ENCODE peak calls at places on chromosomes 1 and 21, in five cellular contexts. M is A549, A is K562, O is HepG2, H is GM12878. X is an unnamed sample.

GRCh38 chr1:92441316-92442311 is 45.1 kb downstream of the GFI1 start:
- DNase-seq in M (peak), A (peak), O (peak), H (no peak), X (peak)

GRCh38 chr1:236753554-236753953 is 41.5 kb upstream of the MTR start:
- DNase-seq in M (peak), A (peak), O (peak), H (no peak), X (peak)

GRCh38 chr1:118360817-118361216 is 175.8 kb upstream of the SPAG17 start:
- DNase-seq in M (no peak), A (no peak), O (no peak), H (no peak), X (no peak)

GRCh38 chr21:16455526-16455925 is 725.7 kb downstream of the USP25 start:
- DNase-seq in M (no peak), A (no peak), O (no peak), H (no peak), X (no peak)

GRCh38 chr1:186626533-186626932 is 53.7 kb downstream of the PTGS2 start:
- DNase-seq in M (no peak), A (no peak), O (no peak), H (no peak), X (no peak)

GRCh38 chr1:9985001-9985400 is 12.0 kb upstream of the RBP7 start:
- DNase-seq in M (no peak), A (no peak), O (no peak), H (no peak), X (no peak)

GRCh38 chr1:214282696-214283225 is 1.8 kb downstream of the SMYD2 start:
- DNase-seq in M (no peak), A (peak), O (no peak), H (no peak), X (no peak)

GRCh38 chr1:11279630-11280029 is 6.6 kb downstream of the UBIAD1 start:
- DNase-seq in M (no peak), A (peak), O (no peak), H (no peak), X (no peak)

GRCh38 chr21:43364851-43365424 is 62.0 kb downstream of the SIK1 start:
- DNase-seq in M (no peak), A (no peak), O (peak), H (no peak), X (no peak)

GRCh38 chr1:213985181-213986019 is 2.4 kb upstream of the PROX1 start:
- DNase-seq in M (no peak), A (no peak), O (no peak), H (no peak), X (no peak)

GRCh38 chr1:8580566-8580965 is 236.9 kb downstream of the RERE start:
- DNase-seq in M (no peak), A (no peak), O (no peak), H (no peak), X (no peak)

GRCh38 chr1:42835422-42835821 is 11.0 kb upstream of the ZNF691 start:
- DNase-seq in M (no peak), A (no peak), O (no peak), H (no peak), X (no peak)

GRCh38 chr1:224503161-224504118 is 68.8 kb upstream of the WDR26 start:
- DNase-seq in M (peak), A (peak), O (peak), H (peak), X (no peak)

GRCh38 chr1:54221113-54221834 is 21.3 kb downstream of the MRPL37 start:
- DNase-seq in M (no peak), A (no peak), O (no peak), H (no peak), X (no peak)

GRCh38 chr1:16208270-16208987 is 4.0 kb downstream of the ARHGEF19 start:
- DNase-seq in M (peak), A (peak), O (no peak), H (no peak), X (no peak)

GRCh38 chr1:225691861-225692516 is 39.1 kb upstream of the ENAH start:
- DNase-seq in M (no peak), A (no peak), O (no peak), H (no peak), X (no peak)

GRCh38 chr1:190754769-190755168 is 277.1 kb upstream of the BRINP3 start:
- DNase-seq in M (peak), A (peak), O (peak), H (no peak), X (no peak)

GRCh38 chr1:46489638-46490602 is at the start of gene DMBX1:
- DNase-seq in M (peak), A (peak), O (no peak), H (no peak), X (no peak)

GRCh38 chr21:39136711-39137110 is 46.5 kb downstream of the PSMG1 start:
- DNase-seq in M (no peak), A (no peak), O (no peak), H (no peak), X (no peak)

GRCh38 chr1:107936498-107937481 is 28.2 kb downstream of the VAV3 start:
- DNase-seq in M (no peak), A (no peak), O (no peak), H (no peak), X (peak)

GRCh38 chr1:152917794-152918193 is 9.4 kb downstream of the IVL start:
- DNase-seq in M (no peak), A (peak), O (peak), H (no peak), X (no peak)

GRCh38 chr1:186948542-186948941 is 119.8 kb downstream of the PLA2G4A start:
- DNase-seq in M (no peak), A (no peak), O (no peak), H (no peak), X (no peak)

GRCh38 chr21:32587112-32587511 is 1.8 kb upstream of the TCP10L start:
- DNase-seq in M (no peak), A (peak), O (no peak), H (no peak), X (no peak)

GRCh38 chr1:208654241-208654640 is 410.1 kb upstream of the PLXNA2 start:
- DNase-seq in M (peak), A (peak), O (peak), H (no peak), X (no peak)

GRCh38 chr1:115117303-115117702 is 28.0 kb upstream of the TSPAN2 start:
- DNase-seq in M (no peak), A (no peak), O (no peak), H (no peak), X (no peak)

GRCh38 chr1:183837062-183837461 is 32.1 kb downstream of the RGL1 start:
- DNase-seq in M (no peak), A (no peak), O (no peak), H (no peak), X (no peak)

GRCh38 chr1:20284046-20284445 is 6.6 kb upstream of the VWA5B1 start:
- DNase-seq in M (no peak), A (no peak), O (no peak), H (no peak), X (no peak)

GRCh38 chr1:115838805-115839705 is 1.9 kb downstream of the NHLH2 start:
- DNase-seq in M (no peak), A (no peak), O (no peak), H (no peak), X (peak)

GRCh38 chr1:13788795-13789194 is 88.8 kb downstream of the PRDM2 start:
- DNase-seq in M (no peak), A (no peak), O (no peak), H (no peak), X (no peak)

GRCh38 chr1:112998592-112999235 is 42.7 kb upstream of the SLC16A1 start:
- DNase-seq in M (no peak), A (peak), O (peak), H (no peak), X (no peak)

DNA sequence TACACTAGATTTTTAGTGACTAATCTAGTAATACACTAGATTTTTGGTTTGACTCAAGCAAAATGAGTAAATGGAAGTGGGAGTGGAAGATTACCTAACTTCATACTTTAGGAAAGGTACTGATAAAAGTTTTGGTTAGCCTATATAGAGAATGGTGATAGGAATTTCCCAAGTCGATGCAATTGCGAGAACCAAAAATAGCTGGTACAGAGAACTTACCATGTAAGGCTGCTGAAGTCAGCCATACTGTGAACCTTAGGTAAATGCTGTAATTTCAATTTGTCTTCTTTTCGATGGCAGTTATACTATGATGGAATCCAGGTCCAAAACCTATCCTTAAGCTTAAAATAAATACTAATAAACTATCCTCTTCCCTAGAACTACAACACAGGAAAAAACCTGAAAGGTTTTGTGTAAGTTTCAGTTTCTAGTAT is 4.6 kb downstream of the PNRC2 start:
- DNase-seq in M (no peak), A (no peak), O (no peak), H (no peak), X (no peak)
- TF ChIP-seq HDAC2 in M (no peak), A (no peak), O (no peak), H (no peak), X (no peak)

DNA sequence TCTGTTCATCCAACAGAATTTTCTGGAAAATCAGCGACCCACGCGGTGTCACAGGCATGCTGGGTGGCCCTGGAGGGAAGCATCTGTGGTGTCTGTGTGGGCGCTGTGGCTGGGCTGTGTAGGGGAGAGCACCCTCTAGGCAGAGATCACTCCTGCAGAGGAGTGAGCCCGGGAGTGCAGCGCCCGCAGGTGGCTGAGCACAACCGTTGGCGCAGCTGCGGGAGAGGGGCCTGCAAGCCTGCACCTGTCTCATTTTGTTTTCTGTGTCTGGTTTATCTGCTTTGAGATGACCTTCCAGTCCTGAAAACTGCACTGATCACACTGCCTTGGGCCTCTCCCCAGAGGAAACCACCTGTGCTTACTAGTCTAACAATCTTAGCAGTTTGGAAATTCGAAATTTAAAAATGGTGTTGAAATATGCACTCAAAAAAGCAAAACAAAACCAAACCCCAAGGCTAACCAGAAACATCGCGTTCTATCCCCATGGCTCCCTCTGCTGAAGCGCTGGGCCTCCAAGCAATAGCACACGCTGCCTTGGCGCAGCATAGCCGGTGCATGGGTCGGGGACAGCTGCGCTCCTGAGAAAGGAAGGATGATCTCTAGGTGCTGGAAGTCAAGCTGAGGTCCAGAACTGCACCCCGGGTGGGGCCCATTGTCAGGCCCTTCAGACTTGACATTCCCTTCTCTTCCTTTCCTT is 4.8 kb downstream of the FAM3B start:
- DNase-seq in M (no peak), A (no peak), O (no peak), H (no peak), X (no peak)
- TF ChIP-seq KDM1A in M (no peak), A (no peak), O (no peak), H (no peak), X (no peak)

DNA sequence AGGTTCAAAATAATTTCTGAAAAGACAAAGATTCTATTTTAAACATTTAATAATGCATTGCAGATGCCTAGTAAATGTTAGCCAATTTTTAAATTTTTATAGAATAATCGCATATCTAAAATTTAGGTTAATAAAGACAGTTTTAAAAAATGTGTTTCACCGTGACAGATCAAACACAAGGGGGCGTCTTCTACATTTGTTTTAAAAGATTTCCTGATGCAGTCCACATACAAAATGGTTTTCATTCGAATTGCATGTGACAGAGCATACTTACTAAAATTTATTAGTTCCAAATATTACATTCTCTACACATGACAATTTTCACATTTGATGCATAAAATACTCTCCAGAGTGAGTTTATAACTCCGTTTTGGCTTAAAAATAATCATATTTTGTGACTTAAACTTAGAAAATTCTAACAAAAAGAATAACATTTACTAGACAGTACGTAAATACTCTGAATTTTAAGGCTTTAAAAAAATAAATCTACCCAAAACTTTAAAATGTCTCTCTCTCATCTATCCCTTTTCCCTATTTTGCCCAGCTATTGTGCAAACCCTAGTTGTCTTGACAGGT is 75.5 kb downstream of the ADAMTS1 start:
- DNase-seq in M (no peak), A (no peak), O (no peak), H (no peak), X (no peak)
- TF ChIP-seq HDAC2 in M (no peak), A (no peak), O (no peak), H (no peak), X (no peak)

GRCh38 chr1:196531737-196532514 is 76.3 kb downstream of the KCNT2 start:
- DNase-seq in M (no peak), A (peak), O (no peak), H (no peak), X (no peak)

DNA sequence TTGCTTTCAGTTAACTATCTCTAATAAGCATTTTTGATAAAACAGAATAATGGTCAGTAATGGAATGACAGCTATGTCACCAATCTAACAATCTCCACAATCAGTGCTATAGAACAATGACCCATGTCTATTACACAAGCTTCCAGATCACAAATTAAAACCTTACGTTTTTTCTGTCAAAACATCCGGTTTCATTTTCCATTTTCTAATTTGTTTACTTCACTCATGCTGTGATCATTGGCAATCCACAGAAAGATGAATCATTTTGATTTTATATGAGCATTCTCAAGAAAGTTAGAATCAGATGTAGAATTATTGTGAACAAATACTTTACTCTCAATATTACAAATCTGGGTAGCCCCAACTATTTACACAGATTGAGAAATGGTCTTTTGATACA is 80.3 kb downstream of the KCNT2 start:
- DNase-seq in M (no peak), A (no peak), O (no peak), H (no peak), X (no peak)
- TF ChIP-seq KDM1A in M (no peak), A (no peak), O (no peak), H (no peak), X (no peak)

DNA sequence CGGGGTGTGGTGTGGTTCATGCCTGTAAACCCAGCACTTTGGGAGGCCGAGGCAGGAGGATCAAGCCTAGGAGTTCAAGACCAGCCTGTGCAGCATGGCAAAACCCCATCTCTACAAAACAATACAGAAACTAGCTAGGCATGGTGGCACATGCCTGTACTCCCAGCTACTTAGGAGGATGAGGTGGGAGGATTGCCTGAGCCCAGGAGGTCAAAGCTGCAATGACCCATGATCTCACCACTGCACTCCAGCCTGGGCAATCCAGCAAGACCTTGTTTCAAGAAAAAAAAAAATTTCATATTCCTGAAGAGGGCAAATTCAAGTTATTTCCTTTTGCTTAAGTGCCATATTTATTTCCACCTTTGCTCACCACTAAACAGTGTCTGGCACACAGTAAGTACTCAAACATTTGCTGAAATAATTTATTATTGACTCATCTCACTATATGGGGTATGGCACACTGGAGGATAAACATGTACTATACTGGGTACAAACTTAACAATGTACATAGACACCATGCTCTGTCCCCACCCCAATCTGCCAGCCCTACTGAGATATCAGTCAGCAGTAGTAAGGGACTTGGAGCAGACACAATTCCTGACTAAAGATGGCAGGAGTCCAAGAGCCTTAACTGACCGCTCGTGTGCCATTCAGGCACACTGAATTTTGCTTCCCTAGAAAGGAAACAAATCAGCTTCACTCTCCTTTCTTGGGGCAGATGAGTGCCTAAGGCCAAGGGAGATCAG is 15.5 kb downstream of the MEAF6 start:
- DNase-seq in M (no peak), A (peak), O (no peak), H (no peak), X (no peak)
- TF ChIP-seq HDAC2 in M (no peak), A (no peak), O (no peak), H (no peak), X (no peak)

DNA sequence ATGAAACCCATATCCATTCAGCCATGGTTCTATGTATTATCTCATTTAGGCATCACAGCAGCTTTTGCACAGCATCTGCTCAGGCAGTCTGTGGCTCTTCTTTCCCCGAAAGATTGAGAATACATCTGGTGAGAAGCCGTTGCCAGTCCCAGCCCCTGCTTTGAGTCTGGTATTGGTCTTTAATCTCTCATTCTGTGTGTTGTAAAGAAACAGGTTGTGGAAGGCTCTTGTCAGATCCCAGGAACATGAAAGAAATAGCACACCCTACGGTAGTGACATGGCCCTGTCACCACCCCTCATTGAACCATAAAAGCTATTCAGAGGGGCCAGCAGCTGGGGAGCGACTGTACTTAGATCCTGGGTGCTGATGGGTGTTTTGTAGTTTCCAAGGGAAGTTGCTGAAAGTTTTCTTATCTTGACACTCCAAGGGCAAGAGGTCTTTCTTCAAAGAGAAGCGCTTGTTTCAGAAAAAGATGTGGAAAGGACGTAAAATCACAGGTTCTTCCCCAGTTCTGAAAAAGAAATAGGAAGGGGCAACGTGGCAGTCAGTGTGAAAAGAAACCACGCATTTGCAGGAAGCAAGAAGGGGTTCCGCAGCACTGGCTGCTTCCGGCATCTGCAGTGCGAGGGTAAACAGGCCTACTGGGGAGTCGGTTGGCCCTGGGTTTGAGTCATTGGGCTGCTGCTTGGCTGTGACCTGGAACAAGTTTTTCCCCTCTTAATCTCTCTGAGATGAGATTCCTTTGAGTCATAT is 145.0 kb downstream of the DHRS3 start:
- DNase-seq in M (no peak), A (peak), O (no peak), H (no peak), X (no peak)
- TF ChIP-seq KDM1A in M (no peak), A (no peak), O (no peak), H (no peak), X (no peak)

GRCh38 chr1:231596337-231596791 is 30.2 kb upstream of the DISC1 start:
- DNase-seq in M (no peak), A (peak), O (no peak), H (no peak), X (no peak)
- TF ChIP-seq HDAC2 in M (no peak), A (no peak), O (no peak), H (no peak), X (no peak)